ENCODE peak calls at places on chromosome 16, in six cellular contexts. N, K, E, T, M and X are unnamed samples.

GRCh38 chr16:89936034-89936433 is 12.5 kb upstream of the DEF8 start:
- DNase-seq in N (no peak), T (no peak), E (no peak), K (no peak), M (no peak), X (no peak)

GRCh38 chr16:81634380-81635121 is 144.5 kb upstream of the PLCG2 start:
- DNase-seq in M (peak), K (no peak), N (no peak), E (no peak), T (no peak), X (peak)

GRCh38 chr16:11757671-11758545 is 15.3 kb upstream of the TXNDC11 start:
- DNase-seq in E (no peak), T (peak), N (no peak), M (peak), K (no peak), X (peak)

GRCh38 chr16:58366247-58367031 is 25.8 kb upstream of the GINS3 start:
- DNase-seq in T (peak), E (no peak), K (no peak), M (peak), N (no peak), X (peak)

GRCh38 chr16:88473666-88474534 is 20.8 kb downstream of the ZFPM1 start:
- DNase-seq in K (no peak), T (no peak), E (no peak), M (no peak), N (no peak), X (peak)

GRCh38 chr16:58048494-58048893 is 22.9 kb downstream of the MMP15 start:
- DNase-seq in M (no peak), N (no peak), E (no peak), K (no peak), T (no peak), X (no peak)

GRCh38 chr16:83762141-83763024 is 45.4 kb upstream of the HSBP1 start:
- DNase-seq in T (no peak), N (no peak), M (no peak), K (no peak), E (no peak), X (no peak)

GRCh38 chr16:31404353-31405064 is 11.4 kb downstream of the ITGAD start:
- DNase-seq in T (no peak), K (no peak), N (no peak), E (no peak), M (no peak), X (no peak)

GRCh38 chr16:14613991-14614390 is 16.1 kb downstream of the PARN start:
- DNase-seq in M (no peak), T (no peak), E (no peak), N (no peak), K (no peak), X (no peak)

GRCh38 chr16:84611041-84611440 is 6.8 kb downstream of the COTL1 start:
- DNase-seq in M (peak), K (no peak), T (no peak), E (no peak), N (no peak), X (peak)

GRCh38 chr16:35533683-35534082 is 2074.3 kb downstream of the TP53TG3F start:
- DNase-seq in N (no peak), M (no peak), E (no peak), K (no peak), T (no peak), X (no peak)

GRCh38 chr16:64150193-64150592 is 971.7 kb downstream of the CDH11 start:
- DNase-seq in N (no peak), M (no peak), K (no peak), E (no peak), T (no peak), X (peak)

GRCh38 chr16:83015871-83016270 is 389.1 kb downstream of the CDH13 start:
- DNase-seq in E (no peak), K (no peak), M (no peak), N (no peak), T (no peak), X (no peak)

GRCh38 chr16:77335652-77336234 is 99.1 kb downstream of the ADAMTS18 start:
- DNase-seq in N (no peak), M (no peak), T (peak), K (peak), E (no peak), X (no peak)

GRCh38 chr16:84308120-84308519 is 13.4 kb downstream of the WFDC1 start:
- DNase-seq in E (no peak), M (peak), K (peak), T (peak), N (peak), X (peak)

DNA sequence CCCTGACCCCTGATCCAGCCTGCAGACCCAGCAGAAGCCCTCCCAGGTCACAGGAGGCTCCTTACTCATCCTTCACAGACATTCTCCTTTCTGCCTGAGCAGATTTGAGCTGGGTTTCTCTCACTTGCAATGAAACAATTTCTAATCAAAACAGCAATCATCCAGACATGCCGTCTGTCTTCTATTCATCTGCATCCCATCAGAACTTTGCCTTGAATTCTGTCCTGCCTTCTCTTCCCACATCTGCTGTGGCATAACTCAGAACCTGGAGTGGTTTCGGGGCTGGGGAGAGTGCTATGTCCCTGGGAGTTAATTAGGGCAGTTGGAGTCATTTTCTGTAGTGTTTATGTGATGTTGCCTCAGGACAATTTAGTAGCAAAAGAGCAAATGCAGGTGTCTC is 278.6 kb downstream of the CBLN1 start:
- DNase-seq in N (no peak), E (no peak), K (no peak), T (no peak), M (no peak), X (no peak)
- H3K14ac ChIP-seq in N (peak), E (no peak), K (no peak), T (no peak), M (no peak), X (no peak)

DNA sequence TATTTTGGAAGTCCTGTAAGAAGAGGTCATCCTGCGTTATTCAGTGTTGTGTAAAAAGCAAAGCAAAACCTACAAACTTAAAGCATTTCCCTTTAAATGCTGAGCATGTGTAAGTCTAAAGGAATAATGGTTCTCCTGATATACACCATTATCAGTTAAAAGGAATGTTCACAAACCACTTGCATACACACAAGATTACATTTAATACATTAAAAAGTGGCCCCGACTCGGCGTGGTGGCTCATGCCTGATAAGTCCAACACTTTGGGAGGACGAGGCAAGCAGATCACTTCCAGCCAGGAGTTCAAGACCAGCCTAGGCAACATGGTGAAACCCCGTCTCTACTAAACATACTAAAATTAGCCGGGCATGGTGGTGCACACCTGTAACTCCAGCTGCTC is 30.5 kb downstream of the CPPED1 start:
- DNase-seq in N (no peak), K (no peak), M (no peak), E (no peak), T (no peak), X (peak)
- H3K14ac ChIP-seq in N (no peak), K (no peak), M (no peak), E (no peak), T (no peak), X (no peak)

GRCh38 chr16:1276580-1276878 is 20.7 kb downstream of the TPSD1 start:
- DNase-seq in K (no peak), E (no peak), T (no peak), N (no peak), M (no peak), X (no peak)

GRCh38 chr16:1272453-1273198 is 16.8 kb downstream of the TPSD1 start:
- DNase-seq in M (no peak), N (no peak), T (no peak), E (no peak), K (no peak), X (no peak)

GRCh38 chr16:1275791-1276579 is 20.1 kb downstream of the TPSD1 start:
- DNase-seq in E (no peak), K (no peak), N (no peak), M (no peak), T (no peak), X (no peak)

GRCh38 chr16:1273816-1274215 is 17.9 kb downstream of the TPSD1 start:
- DNase-seq in M (no peak), E (no peak), N (no peak), K (no peak), T (no peak), X (no peak)

DNA sequence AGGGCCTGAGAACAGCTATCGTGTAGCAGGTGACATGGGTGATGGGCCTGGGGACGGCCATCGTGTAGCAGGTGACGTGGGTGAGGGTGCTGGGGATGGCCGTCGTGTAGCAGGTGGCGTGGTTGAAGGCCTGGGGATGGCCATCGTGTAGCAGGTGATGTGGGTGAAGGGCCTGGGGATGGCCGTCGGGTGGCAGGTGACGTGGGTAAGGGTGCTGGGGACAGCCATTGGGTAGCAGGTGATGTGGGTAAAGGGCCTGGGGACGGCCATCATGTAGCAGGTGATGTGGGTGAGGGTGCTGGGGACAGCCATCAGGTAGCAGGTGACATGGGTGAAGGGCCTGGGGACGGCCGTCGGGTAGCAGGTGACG is 15.5 kb downstream of the TPSD1 start:
- DNase-seq in E (no peak), M (no peak), T (no peak), K (no peak), N (no peak), X (no peak)
- H3K14ac ChIP-seq in E (no peak), M (no peak), T (no peak), K (no peak), N (peak), X (no peak)

DNA sequence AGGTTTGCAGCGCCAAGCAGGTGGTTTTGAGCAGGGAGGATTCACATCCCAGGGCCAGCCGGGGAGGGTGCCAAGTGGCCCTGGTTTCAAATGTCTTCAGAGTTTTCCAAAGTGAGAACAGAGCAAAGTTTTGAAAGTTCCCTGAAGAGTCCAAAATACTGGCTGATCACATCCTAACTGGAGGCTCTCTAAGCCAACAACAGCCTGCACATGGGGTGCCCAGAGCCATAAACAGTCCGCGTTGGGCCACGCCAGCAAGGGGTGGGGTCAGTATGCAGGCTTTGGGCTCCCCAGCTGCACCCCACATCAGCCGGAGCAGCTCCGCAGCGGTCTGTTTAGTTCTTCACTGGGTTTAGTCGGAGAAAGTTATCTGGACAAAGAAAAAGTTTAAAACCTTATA is 150.9 kb downstream of the C16orf95 start:
- DNase-seq in E (no peak), K (no peak), N (no peak), M (no peak), T (no peak), X (no peak)
- H3K14ac ChIP-seq in E (no peak), K (no peak), N (no peak), M (no peak), T (no peak), X (no peak)

GRCh38 chr16:29834079-29834478 is 13.8 kb downstream of the MVP start:
- DNase-seq in N (no peak), M (no peak), E (no peak), K (no peak), T (no peak), X (no peak)

GRCh38 chr16:29835926-29836325 is 15.7 kb downstream of the MVP start:
- DNase-seq in M (no peak), N (no peak), T (peak), K (no peak), E (no peak), X (no peak)

GRCh38 chr16:29830774-29831173 is 10.5 kb downstream of the MVP start:
- DNase-seq in N (no peak), K (no peak), M (no peak), T (no peak), E (no peak), X (no peak)

GRCh38 chr16:29836623-29837022 is 16.4 kb downstream of the MVP start:
- DNase-seq in N (no peak), M (no peak), K (no peak), T (no peak), E (no peak), X (no peak)

GRCh38 chr16:29831490-29831889 is 11.2 kb downstream of the MVP start:
- DNase-seq in K (no peak), E (no peak), M (no peak), N (no peak), T (no peak), X (no peak)
- H3K14ac ChIP-seq in K (no peak), E (no peak), M (no peak), N (no peak), T (no peak), X (no peak)

GRCh38 chr16:28293589-28293935 is 1.2 kb downstream of the SBK1 start:
- DNase-seq in N (no peak), T (no peak), M (no peak), K (no peak), E (no peak), X (no peak)
- H3K14ac ChIP-seq in N (peak), T (peak), M (no peak), K (peak), E (no peak), X (no peak)

GRCh38 chr16:19555938-19556778 is 655 bp downstream of the VPS35L start:
- DNase-seq in K (peak), N (peak), M (peak), T (peak), E (peak), X (peak)
- H3K14ac ChIP-seq in K (peak), N (peak), M (peak), T (peak), E (no peak), X (peak)